ENCODE peak calls at places on chromosomes 5 and 9, in five cellular contexts. C, B, M, F and Y are unnamed samples. For H3K27me3, the result is how much of the 10 kb centered on the place peaks cover.

GRCh38 chr5:89869346-89869745 is 540.2 kb downstream of the CETN3 start:
- DNase-seq in F (no peak), B (no peak), C (no peak), M (no peak), Y (no peak)

GRCh38 chr9:34279431-34279830 is 49.6 kb downstream of the KIF24 start:
- DNase-seq in B (peak), F (no peak), C (no peak), M (no peak), Y (no peak)

GRCh38 chr5:90747693-90748092 is 189.1 kb downstream of the ADGRV1 start:
- DNase-seq in B (no peak), C (no peak), M (no peak), F (no peak), Y (no peak)

GRCh38 chr5:17000296-17000939 is 64.3 kb upstream of the MYO10 start:
- DNase-seq in C (no peak), B (peak), F (peak), M (no peak), Y (no peak)

GRCh38 chr5:180078348-180078747 is 6.8 kb upstream of the RNF130 start:
- DNase-seq in C (no peak), M (no peak), B (no peak), F (no peak), Y (no peak)

GRCh38 chr9:32424616-32425015 is 40.2 kb downstream of the ACO1 start:
- DNase-seq in B (peak), F (peak), C (no peak), M (no peak), Y (no peak)

GRCh38 chr9:77954018-77954417 is 77.6 kb downstream of the GNAQ start:
- DNase-seq in B (no peak), C (no peak), F (peak), M (no peak), Y (no peak)

GRCh38 chr5:19564036-19564435 is 424.0 kb downstream of the CDH18 start:
- DNase-seq in B (no peak), M (no peak), F (no peak), C (no peak), Y (no peak)

GRCh38 chr9:120944434-120945125 is 18.0 kb upstream of the TRAF1 start:
- DNase-seq in B (no peak), M (no peak), F (no peak), C (no peak), Y (no peak)

GRCh38 chr9:35162605-35163315 is 951 bp downstream of the UNC13B start:
- DNase-seq in B (peak), F (no peak), C (no peak), M (no peak), Y (no peak)

GRCh38 chr5:23314827-23315226 is 192.6 kb upstream of the PRDM9 start:
- DNase-seq in F (peak), M (no peak), B (no peak), C (no peak), Y (no peak)

GRCh38 chr9:98833090-98833956 is 25.9 kb downstream of the GALNT12 start:
- DNase-seq in M (peak), C (peak), F (no peak), B (no peak), Y (no peak)

GRCh38 chr5:147037517-147038205 is 159.1 kb upstream of the PPP2R2B start:
- DNase-seq in B (peak), F (peak), M (no peak), C (no peak), Y (no peak)

GRCh38 chr5:72126796-72127195 is 19.5 kb downstream of the MAP1B start:
- DNase-seq in M (no peak), F (no peak), B (no peak), C (no peak), Y (no peak)

GRCh38 chr5:123756325-123756664 is 244.3 kb downstream of the CSNK1G3 start:
- DNase-seq in B (no peak), C (no peak), M (no peak), F (no peak), Y (no peak)

GRCh38 chr9:16442622-16443021 is 427.8 kb downstream of the BNC2 start:
- DNase-seq in B (no peak), F (peak), M (no peak), C (no peak), Y (no peak)

DNA sequence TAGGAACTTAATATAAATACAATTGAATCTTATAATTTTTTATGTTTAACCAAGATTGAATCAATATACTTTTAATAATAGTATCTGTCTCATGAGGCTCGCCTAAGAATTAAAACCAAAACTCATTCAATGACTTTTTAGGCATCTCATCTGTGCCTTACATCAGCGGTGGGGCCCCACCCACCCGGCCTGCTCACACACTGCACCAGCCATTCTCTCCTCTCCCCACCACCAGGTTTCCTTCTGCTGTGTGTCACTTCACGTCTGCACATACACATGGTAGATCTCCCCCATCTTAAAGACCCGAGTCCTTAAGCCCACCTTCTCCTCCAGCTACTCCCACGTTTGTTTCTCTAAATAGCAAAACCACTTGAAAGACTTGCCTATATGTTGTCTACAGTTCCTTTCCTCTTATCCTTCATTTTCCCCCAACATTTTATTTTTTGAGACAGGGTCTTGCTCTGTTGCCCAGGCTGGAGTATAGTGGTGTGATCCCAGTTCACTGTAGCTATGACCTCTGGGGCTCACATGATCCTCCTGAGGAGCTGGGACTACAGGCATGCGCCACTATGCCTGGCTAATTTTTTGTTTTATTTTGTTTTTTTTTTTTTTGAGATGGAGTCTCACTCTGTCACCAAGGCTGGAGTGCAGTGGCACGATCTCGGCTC is 77.8 kb downstream of the RAPGEF1 start:
- DNase-seq in C (no peak), M (no peak), F (no peak), B (peak), Y (no peak)
- TF ChIP-seq POLR2A in C (no peak), M (no peak), F (no peak), B (no peak), Y (no peak)

GRCh38 chr9:123998278-123998925 is 13.2 kb upstream of the LHX2 start:
- DNase-seq in M (no peak), B (no peak), C (no peak), F (no peak), Y (no peak)

GRCh38 chr9:124000784-124001444 is 10.7 kb upstream of the LHX2 start:
- DNase-seq in C (no peak), B (no peak), M (no peak), F (no peak), Y (no peak)

GRCh38 chr9:123998970-123999621 is 12.5 kb upstream of the LHX2 start:
- DNase-seq in M (no peak), B (no peak), F (no peak), C (no peak), Y (no peak)

GRCh38 chr9:124000161-124000783 is 11.3 kb upstream of the LHX2 start:
- DNase-seq in F (no peak), B (no peak), C (no peak), M (no peak), Y (no peak)

DNA sequence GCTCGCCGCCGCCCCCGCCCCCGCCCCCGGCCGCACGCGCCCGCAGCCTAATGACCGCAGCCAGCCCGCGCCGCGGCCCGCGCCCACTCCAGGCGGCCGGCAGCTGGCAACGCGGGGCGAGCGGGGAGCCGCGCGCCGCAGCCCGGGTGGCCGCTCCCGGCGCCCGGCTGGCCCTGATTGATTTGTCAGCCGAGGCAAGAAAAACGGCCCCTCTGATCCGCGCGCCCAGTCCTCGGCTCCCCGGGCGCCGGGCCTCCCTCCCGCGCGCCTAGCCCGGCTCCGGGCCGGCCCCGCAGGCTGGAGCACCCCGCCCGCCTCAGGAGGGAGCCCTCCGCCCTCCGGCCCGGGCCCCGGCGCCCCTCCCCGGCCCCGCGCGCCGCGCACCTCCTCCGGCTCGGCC is 11.9 kb upstream of the LHX2 start:
- DNase-seq in B (no peak), C (no peak), F (no peak), M (no peak), Y (no peak)
- H3K27me3 ChIP-seq in B (half or more), C (under half), F (half or more), M (half or more), Y (half or more)

DNA sequence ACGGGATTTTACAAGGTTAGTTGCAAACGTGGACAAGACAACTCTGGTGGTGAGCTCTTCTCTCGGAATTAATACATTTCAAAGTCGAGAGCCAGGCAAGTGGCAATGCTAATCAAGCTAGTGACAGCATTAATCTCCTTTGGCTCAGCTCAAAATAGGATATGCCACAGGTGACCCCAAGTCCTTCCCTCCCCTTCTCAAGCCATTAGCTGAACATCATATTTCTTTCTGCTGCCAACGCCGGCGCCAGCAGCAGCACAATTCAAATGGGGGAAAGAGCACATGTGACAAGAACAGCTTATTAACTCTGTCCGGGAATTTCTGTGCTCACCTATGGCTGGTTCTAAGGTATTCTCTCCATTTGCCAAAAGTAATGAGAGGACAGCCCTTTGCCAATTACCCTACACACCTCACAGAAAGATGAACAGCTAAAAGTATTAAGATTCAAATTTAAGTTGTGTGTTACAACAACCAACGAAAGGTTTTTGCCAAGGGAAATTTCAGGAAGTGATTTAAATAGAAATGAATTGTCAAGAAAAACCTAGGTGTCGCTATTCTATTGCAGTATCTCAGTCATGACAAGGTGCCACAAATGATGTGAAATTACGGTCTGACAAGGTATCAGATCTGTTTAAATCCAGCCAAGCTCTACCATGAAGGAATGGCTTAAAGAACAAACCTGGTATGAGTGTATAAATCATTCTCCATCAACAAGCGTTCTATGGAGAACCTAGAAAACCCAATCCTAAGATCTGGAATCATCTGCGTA is 189.9 kb downstream of the ATPSCKMT start:
- DNase-seq in F (no peak), M (no peak), C (no peak), B (no peak), Y (no peak)
- TF ChIP-seq POLR2A in F (no peak), M (no peak), C (no peak), B (no peak), Y (no peak)

GRCh38 chr9:36772449-36773370 is 200.0 kb downstream of the MELK start:
- DNase-seq in B (peak), F (peak), M (no peak), C (no peak), Y (no peak)

GRCh38 chr9:36765468-36766341 is 193.0 kb downstream of the MELK start:
- DNase-seq in C (peak), B (peak), F (peak), M (peak), Y (no peak)

GRCh38 chr9:36764364-36765076 is 191.8 kb downstream of the MELK start:
- DNase-seq in B (no peak), M (no peak), C (no peak), F (no peak), Y (no peak)

GRCh38 chr9:36765077-36765390 is 192.3 kb downstream of the MELK start:
- DNase-seq in F (no peak), C (no peak), B (no peak), M (no peak), Y (no peak)

GRCh38 chr9:36770025-36770424 is 197.3 kb downstream of the MELK start:
- DNase-seq in F (no peak), B (no peak), C (no peak), M (no peak), Y (no peak)
- H3K27me3 ChIP-seq in F (under half), B (under half), C (under half), M (half or more), Y (under half)

GRCh38 chr9:92877531-92878430 is at the start of gene ZNF484:
- DNase-seq in B (peak), F (peak), C (peak), M (peak), Y (peak)
- TF ChIP-seq POLR2A in B (peak), F (peak), C (peak), M (no peak), Y (no peak)